ENCODE peak calls at places on chromosomes 7 and 10, in seven cellular contexts. One of them, this sample, is unnamed.

GRCh38 chr10:86449926-86450558 is 71.5 kb downstream of the WAPL start:
- DNase-seq in fibroblast of pulmonary artery: no peak
- DNase-seq in lung: no peak
- DNase-seq in astrocyte of the spinal cord: no peak
- DNase-seq in kidney: no peak
- DNase-seq in AG10803: no peak
- DNase-seq in psoas muscle: no peak
- DNase-seq in this sample: no peak

GRCh38 chr10:7082967-7083366 is 327.9 kb downstream of the SFMBT2 start:
- DNase-seq in fibroblast of pulmonary artery: no peak
- DNase-seq in lung: no peak
- DNase-seq in astrocyte of the spinal cord: no peak
- DNase-seq in kidney: no peak
- DNase-seq in AG10803: peak
- DNase-seq in psoas muscle: no peak
- DNase-seq in this sample: peak

GRCh38 chr10:119689016-119689564 is 36.8 kb upstream of the INPP5F start:
- DNase-seq in fibroblast of pulmonary artery: no peak
- DNase-seq in lung: no peak
- DNase-seq in astrocyte of the spinal cord: no peak
- DNase-seq in kidney: no peak
- DNase-seq in AG10803: no peak
- DNase-seq in psoas muscle: no peak
- DNase-seq in this sample: no peak

GRCh38 chr10:115171392-115171960 is 78.3 kb downstream of the ATRNL1 start:
- DNase-seq in fibroblast of pulmonary artery: peak
- DNase-seq in lung: no peak
- DNase-seq in astrocyte of the spinal cord: peak
- DNase-seq in kidney: no peak
- DNase-seq in AG10803: peak
- DNase-seq in psoas muscle: no peak
- DNase-seq in this sample: peak

GRCh38 chr7:139232893-139233292 is 1.9 kb downstream of the UBN2 start:
- DNase-seq in fibroblast of pulmonary artery: peak
- DNase-seq in lung: no peak
- DNase-seq in astrocyte of the spinal cord: peak
- DNase-seq in kidney: no peak
- DNase-seq in AG10803: peak
- DNase-seq in psoas muscle: no peak
- DNase-seq in this sample: peak

GRCh38 chr10:6929157-6929830 is 349.2 kb upstream of the PRKCQ start:
- DNase-seq in fibroblast of pulmonary artery: no peak
- DNase-seq in lung: no peak
- DNase-seq in astrocyte of the spinal cord: no peak
- DNase-seq in kidney: no peak
- DNase-seq in AG10803: no peak
- DNase-seq in psoas muscle: no peak
- DNase-seq in this sample: no peak

GRCh38 chr10:100175873-100176272 is 10.0 kb downstream of the ERLIN1 start:
- DNase-seq in fibroblast of pulmonary artery: no peak
- DNase-seq in lung: no peak
- DNase-seq in astrocyte of the spinal cord: no peak
- DNase-seq in kidney: no peak
- DNase-seq in AG10803: no peak
- DNase-seq in psoas muscle: no peak
- DNase-seq in this sample: no peak

GRCh38 chr10:104128214-104128613 is 6.2 kb downstream of the SFR1 start:
- DNase-seq in fibroblast of pulmonary artery: peak
- DNase-seq in lung: no peak
- DNase-seq in astrocyte of the spinal cord: peak
- DNase-seq in kidney: no peak
- DNase-seq in AG10803: no peak
- DNase-seq in psoas muscle: no peak
- DNase-seq in this sample: no peak

GRCh38 chr7:111408726-111409125 is 153.6 kb downstream of the IMMP2L start:
- DNase-seq in fibroblast of pulmonary artery: no peak
- DNase-seq in lung: no peak
- DNase-seq in astrocyte of the spinal cord: no peak
- DNase-seq in kidney: no peak
- DNase-seq in AG10803: no peak
- DNase-seq in psoas muscle: no peak
- DNase-seq in this sample: no peak

GRCh38 chr10:12961416-12961815 is 40.1 kb downstream of the CCDC3 start:
- DNase-seq in fibroblast of pulmonary artery: no peak
- DNase-seq in lung: no peak
- DNase-seq in astrocyte of the spinal cord: no peak
- DNase-seq in kidney: no peak
- DNase-seq in AG10803: no peak
- DNase-seq in psoas muscle: no peak
- DNase-seq in this sample: no peak

GRCh38 chr10:112343056-112343806 is 30.7 kb upstream of the ACSL5 start:
- DNase-seq in fibroblast of pulmonary artery: no peak
- DNase-seq in lung: no peak
- DNase-seq in astrocyte of the spinal cord: no peak
- DNase-seq in kidney: no peak
- DNase-seq in AG10803: no peak
- DNase-seq in psoas muscle: no peak
- DNase-seq in this sample: no peak

GRCh38 chr7:134562136-134562535 is 13.2 kb downstream of the AKR1B15 start:
- DNase-seq in fibroblast of pulmonary artery: peak
- DNase-seq in lung: no peak
- DNase-seq in astrocyte of the spinal cord: peak
- DNase-seq in kidney: no peak
- DNase-seq in AG10803: peak
- DNase-seq in psoas muscle: no peak
- DNase-seq in this sample: peak

GRCh38 chr10:22086730-22087364 is 83.3 kb upstream of the DNAJC1 start:
- DNase-seq in fibroblast of pulmonary artery: peak
- DNase-seq in lung: peak
- DNase-seq in astrocyte of the spinal cord: peak
- DNase-seq in kidney: peak
- DNase-seq in AG10803: peak
- DNase-seq in psoas muscle: peak
- DNase-seq in this sample: peak

GRCh38 chr7:100969066-100969615 is at the start of gene MUC12:
- DNase-seq in fibroblast of pulmonary artery: no peak
- DNase-seq in lung: no peak
- DNase-seq in astrocyte of the spinal cord: no peak
- DNase-seq in kidney: no peak
- DNase-seq in AG10803: no peak
- DNase-seq in psoas muscle: no peak
- DNase-seq in this sample: no peak

GRCh38 chr10:84424731-84425165 is 96.4 kb downstream of the CCSER2 start:
- DNase-seq in fibroblast of pulmonary artery: peak
- DNase-seq in lung: peak
- DNase-seq in astrocyte of the spinal cord: peak
- DNase-seq in kidney: peak
- DNase-seq in AG10803: peak
- DNase-seq in psoas muscle: peak
- DNase-seq in this sample: peak

GRCh38 chr7:81604075-81604807 is 165.6 kb downstream of the HGF start:
- DNase-seq in fibroblast of pulmonary artery: peak
- DNase-seq in lung: no peak
- DNase-seq in astrocyte of the spinal cord: peak
- DNase-seq in kidney: no peak
- DNase-seq in AG10803: no peak
- DNase-seq in psoas muscle: no peak
- DNase-seq in this sample: peak

GRCh38 chr7:76400248-76400647 is 9.2 kb downstream of the SSC4D start:
- DNase-seq in fibroblast of pulmonary artery: no peak
- DNase-seq in lung: no peak
- DNase-seq in astrocyte of the spinal cord: no peak
- DNase-seq in kidney: no peak
- DNase-seq in AG10803: no peak
- DNase-seq in psoas muscle: no peak
- DNase-seq in this sample: no peak

GRCh38 chr7:155212301-155213015 is 85.2 kb upstream of the INSIG1 start:
- DNase-seq in fibroblast of pulmonary artery: no peak
- DNase-seq in lung: no peak
- DNase-seq in astrocyte of the spinal cord: no peak
- DNase-seq in kidney: peak
- DNase-seq in AG10803: no peak
- DNase-seq in psoas muscle: no peak
- DNase-seq in this sample: no peak

GRCh38 chr7:26784118-26784517 is 80.3 kb downstream of the SKAP2 start:
- DNase-seq in fibroblast of pulmonary artery: no peak
- DNase-seq in lung: no peak
- DNase-seq in astrocyte of the spinal cord: no peak
- DNase-seq in kidney: no peak
- DNase-seq in AG10803: no peak
- DNase-seq in psoas muscle: no peak
- DNase-seq in this sample: no peak

GRCh38 chr7:155369-156000 is 36.9 kb upstream of the FAM20C start:
- DNase-seq in fibroblast of pulmonary artery: no peak
- DNase-seq in lung: no peak
- DNase-seq in astrocyte of the spinal cord: no peak
- DNase-seq in kidney: peak
- DNase-seq in AG10803: no peak
- DNase-seq in psoas muscle: no peak
- DNase-seq in this sample: no peak

GRCh38 chr10:98172073-98172472 is 37.6 kb downstream of the R3HCC1L start:
- DNase-seq in fibroblast of pulmonary artery: peak
- DNase-seq in lung: no peak
- DNase-seq in astrocyte of the spinal cord: peak
- DNase-seq in kidney: no peak
- DNase-seq in AG10803: peak
- DNase-seq in psoas muscle: peak
- DNase-seq in this sample: peak

GRCh38 chr10:111319866-111320265 is 243.0 kb downstream of the ADRA2A start:
- DNase-seq in fibroblast of pulmonary artery: no peak
- DNase-seq in lung: no peak
- DNase-seq in astrocyte of the spinal cord: no peak
- DNase-seq in kidney: no peak
- DNase-seq in AG10803: peak
- DNase-seq in psoas muscle: no peak
- DNase-seq in this sample: no peak

GRCh38 chr7:83452256-83452655 is 196.7 kb downstream of the SEMA3E start:
- DNase-seq in fibroblast of pulmonary artery: no peak
- DNase-seq in lung: no peak
- DNase-seq in astrocyte of the spinal cord: no peak
- DNase-seq in kidney: no peak
- DNase-seq in AG10803: no peak
- DNase-seq in psoas muscle: no peak
- DNase-seq in this sample: no peak

GRCh38 chr10:76071638-76072317 is 640.4 kb downstream of the LRMDA start:
- DNase-seq in fibroblast of pulmonary artery: no peak
- DNase-seq in lung: no peak
- DNase-seq in astrocyte of the spinal cord: peak
- DNase-seq in kidney: no peak
- DNase-seq in AG10803: peak
- DNase-seq in psoas muscle: no peak
- DNase-seq in this sample: no peak

GRCh38 chr7:106215868-106216516 is 68.8 kb downstream of the NAMPT start:
- DNase-seq in fibroblast of pulmonary artery: no peak
- DNase-seq in lung: no peak
- DNase-seq in astrocyte of the spinal cord: no peak
- DNase-seq in kidney: no peak
- DNase-seq in AG10803: no peak
- DNase-seq in psoas muscle: no peak
- DNase-seq in this sample: no peak

GRCh38 chr7:148264933-148265557 is 325.5 kb upstream of the C7orf33 start:
- DNase-seq in fibroblast of pulmonary artery: peak
- DNase-seq in lung: no peak
- DNase-seq in astrocyte of the spinal cord: peak
- DNase-seq in kidney: no peak
- DNase-seq in AG10803: peak
- DNase-seq in psoas muscle: no peak
- DNase-seq in this sample: peak

GRCh38 chr7:139915864-139916716 is 87.0 kb downstream of the TBXAS1 start:
- DNase-seq in fibroblast of pulmonary artery: peak
- DNase-seq in lung: peak
- DNase-seq in astrocyte of the spinal cord: peak
- DNase-seq in kidney: no peak
- DNase-seq in AG10803: peak
- DNase-seq in psoas muscle: peak
- DNase-seq in this sample: peak

DNA sequence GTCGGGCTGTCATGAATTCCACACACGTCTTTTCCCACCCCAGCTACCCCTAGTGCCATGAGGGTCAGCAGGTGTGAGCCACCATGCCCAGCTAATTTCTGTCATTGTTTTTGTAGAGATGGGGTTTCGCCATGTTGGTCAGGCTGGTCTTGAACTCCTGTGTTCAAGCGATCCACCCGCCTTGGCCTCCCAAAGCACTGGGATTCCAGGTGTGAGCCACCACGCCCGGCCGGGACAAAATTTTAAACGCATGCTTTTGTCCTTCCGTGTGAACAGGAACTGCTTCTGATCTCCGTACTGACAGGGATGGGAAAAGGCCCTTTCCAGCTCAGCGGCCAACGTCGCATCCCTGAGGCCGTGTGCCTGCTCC is 15.6 kb upstream of the ZFAND2A start:
- DNase-seq in fibroblast of pulmonary artery: no peak
- DNase-seq in lung: no peak
- DNase-seq in astrocyte of the spinal cord: no peak
- DNase-seq in kidney: no peak
- DNase-seq in AG10803: no peak
- DNase-seq in psoas muscle: no peak
- DNase-seq in this sample: no peak
- H3K4me3 ChIP-seq in fibroblast of pulmonary artery: no peak
- H3K4me3 ChIP-seq in lung: no peak
- H3K4me3 ChIP-seq in astrocyte of the spinal cord: no peak
- H3K4me3 ChIP-seq in kidney: no peak
- H3K4me3 ChIP-seq in AG10803: no peak
- H3K4me3 ChIP-seq in psoas muscle: peak
- H3K4me3 ChIP-seq in this sample: no peak

DNA sequence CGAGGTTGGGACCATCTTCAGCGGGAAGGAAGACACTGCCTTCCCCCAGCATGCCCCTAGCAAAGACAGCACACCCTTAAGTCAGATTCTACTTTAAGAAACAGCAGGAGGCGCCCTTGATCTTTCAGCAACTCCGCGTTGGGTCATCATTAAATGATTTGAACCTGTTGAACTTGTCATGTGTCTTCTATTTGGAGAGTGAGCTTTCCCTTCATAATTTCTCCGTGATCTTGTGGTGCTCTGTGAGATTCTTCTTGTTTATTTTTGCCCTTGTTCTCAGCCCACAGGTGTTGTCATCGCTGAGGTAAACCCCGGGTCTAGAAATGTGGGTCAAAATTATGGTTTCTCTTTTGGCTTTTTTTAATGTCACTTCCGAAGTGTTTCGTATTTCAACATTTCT is 49.5 kb upstream of the PITRM1 start:
- DNase-seq in fibroblast of pulmonary artery: peak
- DNase-seq in lung: no peak
- DNase-seq in astrocyte of the spinal cord: peak
- DNase-seq in kidney: no peak
- DNase-seq in AG10803: peak
- DNase-seq in psoas muscle: no peak
- DNase-seq in this sample: peak
- TF ChIP-seq CTCF in fibroblast of pulmonary artery: peak
- TF ChIP-seq CTCF in lung: no peak
- TF ChIP-seq CTCF in astrocyte of the spinal cord: peak
- TF ChIP-seq CTCF in kidney: no peak
- TF ChIP-seq CTCF in AG10803: peak
- TF ChIP-seq CTCF in psoas muscle: no peak
- TF ChIP-seq CTCF in this sample: peak

GRCh38 chr7:64667311-64667710 is 1.4 kb downstream of the ZNF107 start:
- DNase-seq in fibroblast of pulmonary artery: no peak
- DNase-seq in lung: no peak
- DNase-seq in astrocyte of the spinal cord: no peak
- DNase-seq in kidney: no peak
- DNase-seq in AG10803: no peak
- DNase-seq in psoas muscle: no peak
- DNase-seq in this sample: no peak
- H3K4me3 ChIP-seq in fibroblast of pulmonary artery: peak
- H3K4me3 ChIP-seq in lung: no peak
- H3K4me3 ChIP-seq in astrocyte of the spinal cord: no peak
- H3K4me3 ChIP-seq in kidney: no peak
- H3K4me3 ChIP-seq in AG10803: peak
- H3K4me3 ChIP-seq in psoas muscle: no peak
- H3K4me3 ChIP-seq in this sample: no peak

GRCh38 chr7:90007831-90008230 is 146.4 kb upstream of the STEAP1 start:
- DNase-seq in fibroblast of pulmonary artery: no peak
- DNase-seq in lung: no peak
- DNase-seq in astrocyte of the spinal cord: no peak
- DNase-seq in kidney: no peak
- DNase-seq in AG10803: no peak
- DNase-seq in psoas muscle: no peak
- DNase-seq in this sample: no peak
- TF ChIP-seq CTCF in fibroblast of pulmonary artery: no peak
- TF ChIP-seq CTCF in lung: no peak
- TF ChIP-seq CTCF in astrocyte of the spinal cord: no peak
- TF ChIP-seq CTCF in kidney: no peak
- TF ChIP-seq CTCF in AG10803: no peak
- TF ChIP-seq CTCF in psoas muscle: no peak
- TF ChIP-seq CTCF in this sample: no peak

This sample was measured in cardiac fibroblast.